ENCODE peak calls at places on chromosomes 5 and 9, in eight cellular contexts. W is lower lobe of right lung, H is OCI-LY7, K is neuronal stem cell, O is upper lobe of left lung, Q is GM23338, A is DND-41, R is right lobe of liver. M is an unnamed sample. For H3K36me3, the result is how much of the 10 kb centered on the place peaks cover.

GRCh38 chr5:109325456-109325855 is 84.3 kb downstream of the PJA2 start:
- DNase-seq in K (no peak), R (no peak), A (no peak), Q (no peak), W (no peak), O (no peak), H (no peak), M (no peak)

GRCh38 chr9:137085918-137086530 is 761 bp upstream of the MAN1B1 start:
- DNase-seq in R (peak), O (no peak), W (peak), A (no peak), K (no peak), H (peak), Q (peak), M (no peak)

GRCh38 chr5:74877624-74878304 is 11.6 kb upstream of the FAM169A start:
- DNase-seq in O (no peak), H (no peak), R (no peak), K (no peak), Q (no peak), W (no peak), A (no peak), M (no peak)

GRCh38 chr5:132647473-132647872 is 10.5 kb upstream of the IL13 start:
- DNase-seq in R (no peak), K (no peak), W (no peak), Q (no peak), A (no peak), O (no peak), H (no peak), M (no peak)

GRCh38 chr5:79025054-79025465 is 40.0 kb upstream of the ARSB start:
- DNase-seq in H (peak), Q (peak), K (peak), A (peak), W (peak), O (no peak), R (peak), M (peak)

GRCh38 chr9:69066955-69067354 is 31.4 kb downstream of the FXN start:
- DNase-seq in A (no peak), O (peak), H (no peak), Q (peak), W (no peak), R (no peak), K (no peak), M (no peak)

GRCh38 chr5:66596791-66597757 is 881 bp downstream of the MAST4 start:
- DNase-seq in H (peak), R (peak), W (peak), K (peak), A (peak), Q (peak), O (peak), M (peak)

GRCh38 chr5:39523821-39524220 is 99.0 kb upstream of the DAB2 start:
- DNase-seq in W (no peak), A (no peak), O (no peak), H (no peak), Q (no peak), R (no peak), K (no peak), M (no peak)

GRCh38 chr5:123785160-123786001 is 273.4 kb downstream of the CSNK1G3 start:
- DNase-seq in H (no peak), W (no peak), A (no peak), O (no peak), K (no peak), Q (peak), R (no peak), M (no peak)

GRCh38 chr5:34061993-34062392 is 19.0 kb upstream of the C1QTNF3 start:
- DNase-seq in A (no peak), R (no peak), O (no peak), W (no peak), H (no peak), K (no peak), Q (no peak), M (no peak)

GRCh38 chr9:92278117-92278516 is 15.4 kb downstream of the IARS1 start:
- DNase-seq in K (no peak), O (no peak), W (no peak), R (no peak), A (no peak), Q (no peak), H (no peak), M (no peak)

GRCh38 chr5:159887050-159887449 is 29.2 kb upstream of the ADRA1B start:
- DNase-seq in H (no peak), K (no peak), Q (no peak), W (no peak), R (no peak), O (no peak), A (no peak), M (no peak)

GRCh38 chr9:115275753-115276152 is 157.8 kb upstream of the TNC start:
- DNase-seq in K (no peak), R (no peak), O (no peak), W (no peak), A (no peak), Q (no peak), H (no peak), M (no peak)

GRCh38 chr9:81574399-81574798 is 114.9 kb downstream of the TLE1 start:
- DNase-seq in Q (no peak), O (no peak), H (no peak), A (no peak), R (no peak), W (no peak), K (no peak), M (no peak)

GRCh38 chr9:92952861-92953620 is 5.7 kb downstream of the FGD3 start:
- DNase-seq in O (no peak), Q (no peak), R (no peak), W (no peak), K (no peak), A (no peak), H (no peak), M (no peak)

GRCh38 chr9:88387035-88387732 is 1.1 kb upstream of the SPIN1 start:
- DNase-seq in H (no peak), W (peak), Q (no peak), O (peak), K (no peak), R (peak), A (no peak), M (no peak)

GRCh38 chr9:92983984-92984589 is 36.8 kb downstream of the FGD3 start:
- DNase-seq in H (peak), A (peak), R (no peak), Q (peak), W (no peak), K (peak), O (no peak), M (no peak)

GRCh38 chr5:80591352-80591751 is 21.3 kb upstream of the ANKRD34B start:
- DNase-seq in H (no peak), K (no peak), A (no peak), O (no peak), Q (no peak), W (no peak), R (no peak), M (no peak)

GRCh38 chr9:8331507-8331906 is 531.9 kb upstream of the DMAC1 start:
- DNase-seq in K (no peak), R (no peak), O (no peak), H (no peak), W (no peak), Q (no peak), A (no peak), M (no peak)

GRCh38 chr9:126672634-126673284 is 59.0 kb downstream of the LMX1B start:
- DNase-seq in H (no peak), A (no peak), O (peak), R (peak), K (no peak), Q (peak), W (no peak), M (no peak)

GRCh38 chr5:173809014-173809413 is 79.1 kb upstream of the CPEB4 start:
- DNase-seq in Q (no peak), A (no peak), O (no peak), R (no peak), W (no peak), H (no peak), K (no peak), M (no peak)

GRCh38 chr5:51559921-51560658 is 176.8 kb downstream of the ISL1 start:
- DNase-seq in H (no peak), O (no peak), A (no peak), W (no peak), R (no peak), Q (no peak), K (no peak), M (no peak)

GRCh38 chr9:109264865-109265532 is 55.9 kb downstream of the EPB41L4B start:
- DNase-seq in Q (no peak), K (no peak), H (no peak), W (no peak), O (peak), A (no peak), R (peak), M (no peak)

GRCh38 chr5:172771439-172772111 is 580 bp upstream of the DUSP1 start:
- DNase-seq in A (peak), K (no peak), Q (no peak), R (no peak), W (no peak), H (no peak), O (no peak), M (no peak)

GRCh38 chr5:172770374-172770674 is 671 bp downstream of the DUSP1 start:
- DNase-seq in O (no peak), A (peak), Q (no peak), R (no peak), K (no peak), H (no peak), W (no peak), M (no peak)

GRCh38 chr5:172773481-172774469 is 2.8 kb upstream of the DUSP1 start:
- DNase-seq in A (no peak), W (no peak), H (no peak), R (no peak), O (no peak), K (no peak), Q (no peak), M (peak)

GRCh38 chr5:172770675-172771438 is at the start of gene DUSP1:
- DNase-seq in K (peak), Q (peak), A (peak), R (peak), O (peak), W (peak), H (peak), M (peak)

DNA sequence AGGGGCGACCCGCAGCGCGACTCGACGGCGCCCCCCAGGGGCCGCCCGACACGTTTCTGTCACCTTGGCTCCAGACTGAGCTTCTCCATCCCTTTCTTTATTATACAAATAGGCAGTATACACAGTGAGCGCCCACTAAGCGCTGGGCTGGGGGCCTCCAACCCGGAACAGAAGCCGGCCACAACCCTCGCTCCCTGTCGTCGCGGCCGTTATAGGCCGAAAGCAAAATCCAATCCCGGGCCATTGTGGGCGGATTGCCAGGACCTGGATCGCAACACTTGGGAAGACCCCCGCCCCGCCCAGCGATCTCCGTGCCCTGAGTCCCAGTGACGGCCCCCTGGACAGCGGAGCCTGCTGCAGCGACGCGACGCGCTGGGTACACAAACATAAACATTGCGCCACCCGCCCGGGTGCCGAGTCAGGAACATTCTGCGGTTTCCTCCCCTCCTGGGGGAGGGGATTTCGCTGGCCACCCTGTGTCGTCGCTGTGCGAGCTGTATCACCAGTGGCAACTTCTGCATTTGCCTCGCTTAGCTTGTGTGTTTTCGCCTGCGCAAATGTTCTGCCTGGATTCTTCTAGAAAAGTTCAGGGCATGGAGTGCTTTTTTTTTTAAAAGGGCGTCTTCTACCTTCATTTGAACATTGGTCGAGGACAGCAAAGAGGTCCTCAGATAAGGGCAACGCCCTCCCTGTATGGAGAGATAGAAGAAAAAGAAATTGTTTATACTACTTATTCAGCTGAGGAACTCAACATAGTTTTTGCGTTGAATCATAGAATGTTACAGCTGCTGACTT is 1.3 kb upstream of the DUSP1 start:
- DNase-seq in K (peak), R (peak), O (peak), W (peak), A (peak), H (peak), Q (peak), M (peak)
- H3K36me3 ChIP-seq in K (under half), R (under half), O (under half), W (under half), A (under half), H (under half), Q (under half), M (under half)

DNA sequence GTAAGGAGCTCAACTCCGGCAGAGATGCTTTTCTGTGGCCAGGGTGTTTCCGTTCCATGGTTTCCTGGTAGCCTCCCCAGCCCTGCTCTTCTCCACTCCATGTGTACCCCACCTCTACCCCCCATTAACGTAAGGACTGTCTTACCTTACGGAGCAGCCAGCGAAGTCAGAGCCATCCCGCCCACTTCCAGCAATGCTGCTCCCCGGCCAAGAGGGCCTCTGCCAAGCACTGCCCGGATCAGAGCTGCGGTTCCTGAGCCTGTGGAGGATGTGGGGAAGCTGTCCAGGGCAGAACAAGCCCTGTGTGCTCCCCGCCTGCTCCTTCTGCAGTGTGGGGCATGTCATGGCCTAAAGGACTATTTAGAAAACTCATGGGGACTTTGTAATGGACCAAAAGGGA is 261.2 kb downstream of the GADD45G start:
- DNase-seq in A (no peak), W (peak), Q (no peak), K (no peak), H (no peak), O (no peak), R (no peak), M (no peak)
- H3K36me3 ChIP-seq in A (under half), W (under half), Q (under half), K (under half), H (under half), O (under half), R (under half), M (under half)

GRCh38 chr9:113179839-113180238 is 29.0 kb downstream of the SLC31A2 start:
- DNase-seq in H (no peak), W (no peak), K (no peak), A (no peak), Q (no peak), O (no peak), R (no peak), M (no peak)

GRCh38 chr9:113176748-113177147 is 25.9 kb downstream of the SLC31A2 start:
- DNase-seq in W (no peak), H (no peak), K (no peak), O (no peak), R (no peak), A (no peak), Q (no peak), M (no peak)

GRCh38 chr9:113173341-113173740 is 22.5 kb downstream of the SLC31A2 start:
- DNase-seq in A (no peak), W (no peak), Q (no peak), H (no peak), R (no peak), O (no peak), K (no peak), M (no peak)

GRCh38 chr9:113181165-113181564 is 30.4 kb downstream of the SLC31A2 start:
- DNase-seq in O (no peak), H (no peak), R (no peak), A (no peak), W (no peak), K (no peak), Q (no peak), M (no peak)

GRCh38 chr9:113178087-113178486 is 27.3 kb downstream of the SLC31A2 start:
- DNase-seq in H (no peak), O (no peak), W (no peak), R (no peak), Q (no peak), A (no peak), K (no peak), M (no peak)
- H3K36me3 ChIP-seq in H (half or more), O (under half), W (half or more), R (under half), Q (under half), A (half or more), K (half or more), M (under half)

DNA sequence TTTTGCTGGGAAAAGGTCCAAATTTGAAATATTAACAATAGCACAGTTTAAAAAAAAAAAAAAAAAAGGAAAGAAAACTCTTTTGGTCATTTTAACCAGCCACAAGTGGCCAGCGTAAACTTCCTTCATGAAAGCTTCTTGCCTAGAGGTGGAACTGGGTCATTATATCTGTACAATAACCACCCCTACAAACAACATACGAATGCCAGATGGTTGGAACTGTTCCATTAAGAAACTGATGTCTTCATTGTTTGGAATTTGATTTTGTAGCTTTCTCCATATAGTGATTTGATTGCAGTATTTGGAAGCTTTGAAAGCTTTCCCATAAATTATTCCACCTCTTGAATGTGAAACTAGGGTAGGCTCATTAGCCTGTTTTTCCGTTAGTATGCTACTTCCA is 18.3 kb upstream of the LPAR1 start:
- DNase-seq in H (no peak), O (no peak), A (no peak), R (no peak), Q (no peak), W (no peak), K (no peak), M (no peak)
- H3K36me3 ChIP-seq in H (under half), O (under half), A (under half), R (under half), Q (under half), W (under half), K (under half), M (under half)

GRCh38 chr9:84575705-84576104 is 93.8 kb upstream of the NTRK2 start:
- DNase-seq in H (no peak), K (no peak), R (no peak), A (no peak), O (no peak), W (no peak), Q (no peak), M (no peak)
- H3K36me3 ChIP-seq in H (under half), K (under half), R (under half), A (under half), O (under half), W (under half), Q (under half), M (under half)

GRCh38 chr5:1334831-1335539 is 9.9 kb downstream of the CLPTM1L start:
- DNase-seq in A (no peak), R (no peak), O (no peak), Q (no peak), H (no peak), W (no peak), K (no peak), M (no peak)
- H3K36me3 ChIP-seq in A (half or more), R (under half), O (under half), Q (under half), H (half or more), W (half or more), K (half or more), M (under half)

DNA sequence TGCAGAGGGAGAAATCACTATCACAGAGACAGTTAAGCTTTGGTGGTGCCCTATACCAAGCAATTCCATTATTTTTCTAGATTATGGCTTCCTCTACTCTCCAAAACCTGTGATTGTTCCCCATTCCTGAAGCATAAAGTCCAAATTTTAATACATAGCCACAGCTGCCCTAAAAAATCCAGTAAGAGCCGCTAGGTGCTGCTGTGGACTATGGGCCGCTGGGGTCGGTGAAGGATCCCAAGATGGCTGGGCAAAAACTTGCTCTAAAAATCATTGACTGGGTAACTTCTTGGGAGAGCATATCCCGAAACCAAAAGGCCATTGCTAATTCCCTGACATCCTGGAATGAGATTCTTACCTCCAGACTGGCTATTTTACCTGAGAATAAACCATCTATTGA is 245.3 kb downstream of the NFIB start:
- DNase-seq in H (peak), K (no peak), O (no peak), R (no peak), W (no peak), Q (no peak), A (no peak), M (no peak)
- H3K36me3 ChIP-seq in H (under half), K (under half), O (under half), R (under half), W (under half), Q (under half), A (under half), M (under half)

DNA sequence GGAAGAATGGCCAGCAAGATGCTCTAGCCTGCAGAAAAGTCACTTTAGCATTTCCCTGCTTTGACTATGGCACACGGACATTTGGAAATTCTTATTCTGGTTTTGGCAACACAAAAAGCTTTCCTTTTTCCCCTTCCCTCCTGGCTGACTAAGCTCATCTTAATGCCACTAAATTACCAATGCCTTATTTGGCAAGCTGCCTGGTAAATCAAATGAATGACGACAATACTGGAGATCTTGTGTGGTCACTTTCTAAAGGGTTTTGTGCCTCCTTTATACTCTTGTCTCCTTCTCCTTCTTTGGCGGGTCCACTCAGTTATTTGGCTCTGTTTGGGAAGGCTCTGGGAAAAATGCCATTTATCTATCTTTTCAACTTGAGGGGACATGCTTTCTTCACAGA is 34.9 kb downstream of the SH3GL2 start:
- DNase-seq in K (no peak), O (no peak), R (no peak), H (no peak), Q (no peak), A (no peak), W (no peak), M (no peak)
- H3K36me3 ChIP-seq in K (under half), O (under half), R (under half), H (under half), Q (under half), A (under half), W (under half), M (under half)